ENCODE peak calls at places on chromosomes 4 and X, in nine cellular contexts. F is transverse colon, E is progenitor cell of endocrine pancreas, S is H1, T is cardiac muscle cell, M is Calu3, B is GM20000, U is astrocyte, O is heart right ventricle. I is an unnamed sample.

GRCh38 chrX:53223068-53223693 is 1.8 kb downstream of the KDM5C start:
- DNase-seq in U (no peak), T (peak; percentile 3), B (no peak), S (no peak), F (peak; percentile 26), O (no peak), E (no peak), M (no peak), I (peak; percentile 8)

GRCh38 chr4:45910511-45910910 is 213.3 kb downstream of the GABRG1 start:
- DNase-seq in U (no peak), F (no peak), E (no peak), B (no peak), M (no peak), S (no peak), O (no peak), T (peak; percentile 8), I (no peak)

GRCh38 chr4:24763631-24764302 is 31.6 kb upstream of the SOD3 start:
- DNase-seq in O (no peak), T (no peak), B (no peak), S (no peak), F (no peak), U (peak; percentile 88), E (no peak), M (peak; percentile 16), I (peak; percentile 84)

GRCh38 chr4:71009796-71010588 is 16.5 kb downstream of the DCK start:
- DNase-seq in F (no peak), E (no peak), U (peak; percentile 25), M (no peak), S (no peak), B (peak; percentile 55), T (peak; percentile 47), O (no peak), I (peak; percentile 74)

GRCh38 chrX:107485019-107485418 is 35.6 kb downstream of the FRMPD3 start:
- DNase-seq in O (no peak), B (no peak), F (no peak), M (no peak), T (no peak), E (no peak), S (no peak), U (peak; percentile 6), I (peak; percentile 22)

GRCh38 chrX:103233263-103233662 is 18.4 kb downstream of the BEX4 start:
- DNase-seq in B (no peak), F (no peak), E (no peak), O (no peak), T (no peak), U (no peak), M (no peak), S (no peak), I (no peak)

GRCh38 chrX:16870861-16871584 is 861 bp upstream of the RBBP7 start:
- DNase-seq in F (no peak), S (peak; percentile 61), M (peak; percentile 20), T (peak; percentile 32), B (no peak), U (no peak), E (peak; percentile 33), O (peak; percentile 4), I (no peak)

GRCh38 chr4:15457401-15458201 is 12.1 kb upstream of the CC2D2A start:
- DNase-seq in M (no peak), S (no peak), T (peak; percentile 64), O (no peak), B (peak; percentile 38), E (no peak), U (peak; percentile 58), F (no peak), I (peak; percentile 88)

GRCh38 chr4:40422309-40422708 is 87.2 kb downstream of the CHRNA9 start:
- DNase-seq in E (no peak), S (no peak), T (no peak), M (no peak), O (no peak), U (no peak), F (no peak), B (peak; percentile 53), I (no peak)

GRCh38 chrX:21840199-21840557 is 761 bp downstream of the MBTPS2 start:
- DNase-seq in S (no peak), B (no peak), E (no peak), O (no peak), M (no peak), U (peak; percentile 15), T (no peak), F (no peak), I (peak; percentile 23)

GRCh38 chr4:20506827-20507226 is 193.4 kb upstream of the PACRGL start:
- DNase-seq in O (no peak), U (peak; percentile 61), M (no peak), B (no peak), S (no peak), E (no peak), T (no peak), F (no peak), I (peak; percentile 93)

GRCh38 chrX:13607356-13607995 is 38.1 kb downstream of the EGFL6 start:
- DNase-seq in U (no peak), T (no peak), F (no peak), S (no peak), E (no peak), O (no peak), B (no peak), M (no peak), I (no peak)

GRCh38 chrX:57451426-57452020 is 140.3 kb upstream of the ZXDB start:
- DNase-seq in B (no peak), E (no peak), U (no peak), M (no peak), S (no peak), T (no peak), F (no peak), O (no peak), I (no peak)

GRCh38 chr4:6298035-6298434 is 28.4 kb downstream of the WFS1 start:
- DNase-seq in S (no peak), E (no peak), F (peak; percentile 15), M (no peak), O (no peak), U (no peak), B (no peak), T (no peak), I (no peak)

GRCh38 chr4:110484029-110484428 is 8.1 kb downstream of the ENPEP start:
- DNase-seq in M (no peak), O (no peak), U (no peak), T (no peak), F (no peak), E (no peak), B (peak; percentile 67), S (no peak), I (no peak)

GRCh38 chr4:82084747-82085146 is 289.0 kb downstream of the HNRNPD start:
- DNase-seq in F (no peak), E (no peak), T (no peak), O (no peak), S (no peak), B (no peak), M (no peak), U (no peak), I (no peak)

GRCh38 chr4:8081621-8082516 is 76.7 kb downstream of the ABLIM2 start:
- DNase-seq in B (no peak), T (no peak), S (no peak), M (no peak), U (no peak), F (no peak), O (no peak), E (no peak), I (no peak)

GRCh38 chr4:21134994-21135393 is 434.7 kb downstream of the PACRGL start:
- DNase-seq in F (no peak), T (peak; percentile 5), U (peak; percentile 6), B (no peak), O (no peak), M (no peak), S (no peak), E (no peak), I (no peak)

GRCh38 chr4:28686618-28687017 is 1826.0 kb downstream of the STIM2 start:
- DNase-seq in U (peak; percentile 5), B (peak; percentile 6), F (peak; percentile 8), T (peak; percentile 68), O (peak; percentile 7), E (peak; percentile 15), M (no peak), S (peak; percentile 62), I (peak; percentile 30)
- TF ChIP-seq CTCF in U (peak; percentile 30), B (no peak), F (no peak), T (peak; percentile 37), O (peak; percentile 41), E (peak; percentile 72), M (no peak), S (peak; percentile 88), I (peak; percentile 51)

DNA sequence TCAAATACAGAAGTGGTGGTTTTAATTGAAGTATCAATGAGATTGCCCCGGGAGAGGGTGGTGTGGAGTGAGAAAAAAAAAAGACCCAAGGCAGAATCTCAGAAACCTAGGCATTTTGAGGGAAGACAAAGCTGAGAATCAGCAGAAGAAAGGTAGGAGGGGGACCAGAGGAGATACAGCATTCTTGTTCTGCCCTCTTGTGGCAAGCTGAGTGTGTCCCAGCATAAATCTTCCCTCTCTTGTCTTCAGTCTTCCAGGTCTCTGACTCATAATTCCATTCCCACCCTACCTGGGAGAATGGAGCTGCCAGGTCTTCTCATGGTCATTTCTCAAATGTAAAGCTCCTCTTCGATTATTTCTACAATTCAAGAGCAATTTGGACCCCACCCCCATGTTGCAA is 32.7 kb upstream of the MAGED1 start:
- DNase-seq in U (peak; percentile 40), O (peak; percentile 3), F (peak; percentile 14), T (peak; percentile 37), B (peak; percentile 5), E (no peak), M (peak; percentile 6), S (no peak), I (peak; percentile 36)
- TF ChIP-seq CTCF in U (peak; percentile 15), O (peak; percentile 46), F (peak; percentile 29), T (peak; percentile 56), B (peak; percentile 21), E (peak; percentile 57), M (no peak), S (no peak), I (peak; percentile 43)

DNA sequence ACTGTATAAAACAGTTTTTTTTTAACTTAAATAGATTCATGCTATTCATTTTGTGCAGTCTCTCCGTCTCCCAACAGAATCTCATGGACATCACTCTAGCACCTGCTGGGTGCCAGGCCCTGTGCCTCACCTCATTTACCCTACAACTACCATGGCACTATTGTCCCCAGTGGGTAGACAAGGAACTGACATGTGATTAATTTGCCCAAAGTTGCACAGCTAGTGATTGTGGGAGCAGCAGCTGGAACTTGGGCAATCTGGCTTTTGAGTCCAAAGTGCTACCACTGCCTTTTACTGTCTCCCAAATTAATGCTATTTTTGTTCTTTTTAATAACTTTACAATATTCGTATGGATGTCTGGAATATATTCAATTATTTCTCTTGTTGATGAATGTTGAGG is 11.2 kb upstream of the PGRMC2 start:
- DNase-seq in E (no peak), S (no peak), T (no peak), U (no peak), F (no peak), B (no peak), O (no peak), M (no peak), I (no peak)
- TF ChIP-seq CTCF in E (no peak), S (no peak), T (no peak), U (no peak), F (peak; percentile 37), B (no peak), O (no peak), M (no peak), I (no peak)

GRCh38 chr4:135072553-135072952 is 871.0 kb upstream of the PABPC4L start:
- DNase-seq in O (no peak), M (no peak), E (no peak), S (no peak), T (no peak), B (no peak), F (no peak), U (no peak), I (no peak)

DNA sequence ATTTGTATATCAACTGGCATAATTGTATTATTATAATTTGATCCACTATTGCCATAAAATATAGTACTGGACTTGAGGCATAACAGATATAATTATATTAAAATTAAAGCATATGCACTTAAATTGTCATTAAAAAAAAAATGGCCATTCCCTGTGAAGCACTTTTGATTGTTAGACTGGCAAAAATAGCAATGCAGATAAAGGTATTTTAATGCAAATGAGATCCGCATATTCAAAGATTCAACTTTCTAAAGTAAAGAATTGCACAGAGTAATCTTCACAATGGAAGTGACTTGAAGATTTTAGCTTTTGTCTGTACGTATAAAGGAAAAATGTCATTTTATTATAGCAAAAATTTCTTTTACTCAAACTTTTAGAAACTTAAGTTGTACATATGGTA is 871.8 kb upstream of the PABPC4L start:
- DNase-seq in T (no peak), B (no peak), S (no peak), F (no peak), M (no peak), E (no peak), O (no peak), U (no peak), I (no peak)
- TF ChIP-seq CTCF in T (no peak), B (no peak), S (no peak), F (no peak), M (no peak), E (no peak), O (no peak), U (no peak), I (no peak)